ENCODE peak calls at places on chromosomes 3 and 15, in six cellular contexts. A, B, L, H, I and S are unnamed samples.

GRCh38 chr3:169841171-169841570 is 28.5 kb upstream of the LRRC34 start:
- DNase-seq in B (no peak), H (no peak), A (no peak), L (peak; percentile 27), I (no peak), S (no peak)

GRCh38 chr3:147945968-147946519 is 536.9 kb downstream of the ZIC1 start:
- DNase-seq in L (peak; percentile 94), A (peak; percentile 49), B (no peak), H (no peak), I (no peak), S (peak; percentile 95)

GRCh38 chr3:79818015-79818414 is 50.2 kb upstream of the ROBO1 start:
- DNase-seq in L (no peak), I (no peak), A (no peak), H (no peak), B (no peak), S (no peak)

GRCh38 chr3:187705164-187705563 is 2.8 kb upstream of the RTP2 start:
- DNase-seq in I (no peak), B (no peak), H (no peak), L (peak; percentile 15), A (no peak), S (no peak)

GRCh38 chr3:197025736-197026480 is 3.7 kb downstream of the MELTF start:
- DNase-seq in I (no peak), A (no peak), B (no peak), H (no peak), L (no peak), S (no peak)

GRCh38 chr15:62047278-62047847 is 12.9 kb downstream of the VPS13C start:
- DNase-seq in L (no peak), H (no peak), B (no peak), A (no peak), I (no peak), S (no peak)

GRCh38 chr3:52055537-52056351 is 627 bp downstream of the DUSP7 start:
- DNase-seq in A (no peak), L (peak; percentile 45), I (peak; percentile 64), B (no peak), H (peak; percentile 36), S (peak; percentile 53)

GRCh38 chr3:46671541-46672348 is 21.7 kb downstream of the ALS2CL start:
- DNase-seq in L (no peak), H (no peak), B (no peak), I (no peak), A (peak; percentile 24), S (no peak)

GRCh38 chr3:177345049-177345972 is 148.0 kb upstream of the TBL1XR1 start:
- DNase-seq in H (peak; percentile 91), A (peak; percentile 89), B (no peak), I (peak; percentile 69), L (peak; percentile 97), S (peak; percentile 93)

GRCh38 chr3:85939026-85939616 is 980.3 kb downstream of the CADM2 start:
- DNase-seq in L (no peak), H (no peak), A (no peak), I (no peak), B (no peak), S (no peak)

GRCh38 chr15:69298697-69299441 is at the start of gene PAQR5:
- DNase-seq in I (peak; percentile 14), L (no peak), A (peak; percentile 59), B (no peak), H (peak; percentile 77), S (no peak)

GRCh38 chr3:126938520-126939346 is 44.2 kb upstream of the PLXNA1 start:
- DNase-seq in B (no peak), H (peak; percentile 71), L (peak; percentile 7), A (no peak), I (no peak), S (no peak)

GRCh38 chr3:28903171-28903601 is 377.7 kb upstream of the RBMS3 start:
- DNase-seq in H (no peak), A (no peak), L (no peak), I (no peak), B (peak; percentile 65), S (no peak)

GRCh38 chr15:63895194-63895593 is 61.4 kb upstream of the HERC1 start:
- DNase-seq in L (no peak), A (no peak), H (no peak), B (no peak), I (no peak), S (no peak)

GRCh38 chr3:59675495-59675894 is 625.7 kb upstream of the CFAP20DC start:
- DNase-seq in A (no peak), H (peak; percentile 25), L (no peak), B (no peak), I (no peak), S (no peak)

GRCh38 chr3:53581671-53582070 is 87.3 kb downstream of the CACNA1D start:
- DNase-seq in I (no peak), H (no peak), B (no peak), L (peak; percentile 23), A (no peak), S (peak; percentile 42)

GRCh38 chr3:124761935-124762334 is 31.7 kb downstream of the UMPS start:
- DNase-seq in L (no peak), H (no peak), A (no peak), B (no peak), I (no peak), S (no peak)

GRCh38 chr3:153967260-153967659 is 153.9 kb upstream of the ARHGEF26 start:
- DNase-seq in I (no peak), B (no peak), H (no peak), A (no peak), L (no peak), S (peak; percentile 15)

GRCh38 chr3:142925140-142925539 is 36.3 kb upstream of the PCOLCE2 start:
- DNase-seq in H (no peak), A (no peak), L (no peak), B (no peak), I (no peak), S (no peak)

GRCh38 chr15:63953524-63953923 is 92.8 kb downstream of the DAPK2 start:
- DNase-seq in B (no peak), L (no peak), A (no peak), I (no peak), H (no peak), S (no peak)

GRCh38 chr15:52208306-52208946 is 17.2 kb upstream of the GNB5 start:
- DNase-seq in H (peak; percentile 63), B (no peak), L (peak; percentile 68), I (peak; percentile 84), A (no peak), S (peak; percentile 72)

GRCh38 chr3:99317196-99317595 is 321.2 kb upstream of the COL8A1 start:
- DNase-seq in A (no peak), H (no peak), I (no peak), L (peak; percentile 19), B (no peak), S (peak; percentile 27)

GRCh38 chr15:34436126-34436955 is 1.3 kb downstream of the GOLGA8A start:
- DNase-seq in A (no peak), B (no peak), H (no peak), I (no peak), L (peak; percentile 22), S (peak; percentile 0)

DNA sequence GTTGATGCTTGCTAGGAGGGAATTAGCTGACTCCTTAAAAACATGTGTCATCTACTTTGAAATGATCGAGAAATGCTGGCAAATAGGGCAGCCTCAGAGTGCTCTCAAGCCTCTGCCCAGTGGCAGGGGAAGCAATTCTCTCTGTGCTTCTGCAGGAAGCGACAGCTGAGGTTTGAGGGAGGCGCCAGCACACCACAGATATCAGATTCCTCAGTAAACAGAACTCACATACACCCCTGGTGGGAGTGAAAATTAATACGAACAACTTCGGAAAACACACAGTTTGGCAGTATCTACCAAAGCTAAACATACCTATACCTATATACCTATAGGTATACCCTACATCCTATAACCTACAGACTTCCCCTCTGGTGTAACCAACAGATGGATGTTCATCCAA is 61.3 kb downstream of the NSMCE3 start:
- DNase-seq in H (no peak), L (no peak), A (no peak), I (no peak), B (no peak), S (no peak)
- TF ChIP-seq CTCF in H (no peak), L (no peak), A (no peak), I (no peak), B (no peak), S (no peak)

GRCh38 chr15:85834651-85835050 is 39.9 kb upstream of the KLHL25 start:
- DNase-seq in L (no peak), H (no peak), B (no peak), I (no peak), A (no peak), S (no peak)

GRCh38 chr15:85828026-85828597 is 33.4 kb upstream of the KLHL25 start:
- DNase-seq in L (no peak), A (no peak), I (no peak), H (no peak), B (no peak), S (no peak)

GRCh38 chr15:85832389-85832788 is 37.7 kb upstream of the KLHL25 start:
- DNase-seq in I (no peak), L (no peak), A (no peak), H (no peak), B (no peak), S (no peak)

GRCh38 chr15:85828869-85829268 is 34.1 kb upstream of the KLHL25 start:
- DNase-seq in I (no peak), L (no peak), H (no peak), B (no peak), A (no peak), S (no peak)

DNA sequence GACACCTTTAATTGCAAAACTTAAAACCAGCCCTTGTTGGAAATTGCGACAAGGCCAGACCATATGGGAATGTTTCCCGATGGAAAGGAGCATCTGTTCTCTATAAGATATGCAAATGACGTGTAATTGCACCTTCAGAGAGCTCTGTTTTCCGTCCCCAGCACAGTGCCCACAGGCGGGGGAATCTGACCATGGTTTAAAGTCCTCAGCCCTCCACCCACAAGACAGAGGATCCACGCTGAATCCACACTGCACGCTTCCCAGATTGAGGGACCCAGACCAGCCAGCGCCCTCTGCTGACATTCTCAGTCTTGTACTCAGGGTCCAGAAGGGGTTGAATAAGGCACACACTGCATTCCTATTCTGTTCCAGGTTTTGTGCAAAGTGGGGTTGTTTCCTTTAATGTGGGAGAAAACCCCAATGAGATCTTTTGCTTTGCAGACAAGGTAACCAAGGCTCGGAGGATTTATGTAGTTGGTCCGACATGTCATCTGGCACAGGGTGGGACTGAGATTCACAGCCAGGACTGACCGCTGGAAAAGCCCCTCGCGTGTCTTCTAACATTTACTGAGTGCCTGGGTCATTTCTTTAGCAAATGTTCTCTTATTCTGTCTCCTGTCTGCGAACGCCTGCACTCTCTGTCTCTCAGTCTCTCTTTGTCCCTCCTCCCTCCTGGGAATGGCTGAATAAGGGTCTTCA is 36.8 kb upstream of the KLHL25 start:
- DNase-seq in H (peak; percentile 76), L (peak; percentile 65), B (peak; percentile 74), I (peak; percentile 73), A (peak; percentile 52), S (peak; percentile 62)
- TF ChIP-seq CTCF in H (peak; percentile 45), L (peak; percentile 78), B (peak; percentile 75), I (no peak), A (no peak), S (peak; percentile 84)

GRCh38 chr3:66993082-66993481 is 5.0 kb upstream of the KBTBD8 start:
- DNase-seq in I (no peak), B (no peak), H (no peak), L (no peak), A (no peak), S (no peak)
- TF ChIP-seq CTCF in I (no peak), B (no peak), H (no peak), L (no peak), A (no peak), S (no peak)

DNA sequence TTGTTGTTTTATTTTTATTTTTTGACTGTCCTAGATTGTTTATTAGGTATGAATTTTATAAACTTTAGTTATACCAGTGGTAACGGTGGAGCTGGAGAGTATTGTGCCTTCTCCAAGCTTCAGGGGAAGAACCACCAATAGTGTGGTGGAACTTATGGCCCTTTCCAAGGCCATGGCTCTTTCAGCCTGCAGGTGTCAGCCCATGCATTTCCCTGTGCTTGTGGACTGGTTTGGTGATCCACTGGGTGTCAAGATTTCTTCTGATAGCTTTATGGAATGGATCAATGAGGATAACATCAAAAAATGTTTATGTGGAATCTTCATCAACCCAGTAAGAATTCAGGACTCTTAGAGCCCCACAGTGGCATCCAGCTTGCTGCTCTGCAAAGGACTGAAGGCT is 19.2 kb upstream of the SCAMP5 start:
- DNase-seq in L (no peak), A (no peak), B (no peak), H (no peak), I (no peak), S (no peak)
- TF ChIP-seq CTCF in L (no peak), A (no peak), B (no peak), H (no peak), I (no peak), S (peak; percentile 3)